ENCODE peak calls at places on chromosome 19, in ten cellular contexts. M is mammary epithelial cell; U is germinal center; O is activated CD4-positive, alpha-beta T cell treated with anti-CD3 and anti-CD28 coated beads for 4 hours; Y is AG10803; A is amygdala; N is stimulated activated CD8-positive, alpha-beta memory T cell treated with anti-CD3 and anti-CD28 coated beads, Interleukin-12 subunit alpha, Interleukin-12 subunit beta, amount 100 ng/mL, for 4 hours; V is NT2/D1; X is hypothalamus; B is D721Med. E is an unnamed sample.

GRCh38 chr19:10651821-10652220 is 2.3 kb upstream of the ILF3 start:
- DNase-seq in N (no peak), X (no peak), Y (no peak), A (no peak), B (no peak), U (no peak), O (no peak), M (no peak), V (no peak), E (no peak)

GRCh38 chr19:39498262-39499081 is at the start of gene DLL3:
- DNase-seq in B (no peak), V (no peak), Y (no peak), N (no peak), A (no peak), O (peak), M (peak), X (no peak), U (no peak), E (no peak)

GRCh38 chr19:2446390-2446789 is 10.4 kb downstream of the LMNB2 start:
- DNase-seq in V (no peak), M (no peak), N (no peak), Y (no peak), U (peak), B (no peak), O (no peak), X (no peak), A (no peak), E (no peak)

GRCh38 chr19:21321996-21322395 is 7.2 kb downstream of the ZNF708 start:
- DNase-seq in M (peak), B (no peak), A (no peak), O (no peak), N (no peak), X (no peak), V (no peak), U (no peak), Y (peak), E (no peak)

GRCh38 chr19:17294051-17294891 is 9.0 kb downstream of the ABHD8 start:
- DNase-seq in A (no peak), X (no peak), U (peak), V (no peak), Y (no peak), M (no peak), N (no peak), O (peak), B (no peak), E (no peak)

GRCh38 chr19:36072081-36072480 is 17.4 kb downstream of the WDR62 start:
- DNase-seq in X (no peak), A (no peak), O (no peak), B (no peak), N (no peak), Y (no peak), M (no peak), U (no peak), V (no peak), E (no peak)

GRCh38 chr19:29841209-29841558 is 29.4 kb downstream of the CCNE1 start:
- DNase-seq in O (no peak), U (no peak), X (no peak), Y (no peak), B (no peak), M (peak), V (no peak), A (no peak), N (no peak), E (peak)

GRCh38 chr19:47377208-47377701 is 28.1 kb downstream of the DHX34 start:
- DNase-seq in A (peak), U (no peak), X (peak), V (no peak), N (no peak), M (no peak), B (peak), Y (no peak), O (no peak), E (no peak)

GRCh38 chr19:6409346-6409745 is 15.3 kb downstream of the KHSRP start:
- DNase-seq in O (no peak), X (no peak), N (no peak), V (no peak), Y (no peak), U (no peak), B (no peak), M (no peak), A (no peak), E (no peak)

GRCh38 chr19:52786078-52786463 is 520 bp downstream of the ZNF600 start:
- DNase-seq in Y (no peak), X (no peak), O (no peak), B (no peak), V (no peak), U (no peak), A (no peak), M (peak), N (no peak), E (peak)

GRCh38 chr19:32809254-32809653 is 60.3 kb downstream of the SLC7A9 start:
- DNase-seq in N (no peak), U (no peak), X (no peak), V (no peak), Y (no peak), O (no peak), M (no peak), B (no peak), A (no peak), E (no peak)

E was measured in PC-9.